ENCODE peak calls at places on chromosomes 6 and 20, in four cellular contexts. One of them, this sample, is unnamed. For H3K4me1 and H3K36me3, the result is how much of the 10 kb centered on the place peaks cover.

GRCh38 chr6:17700421-17701416 is 6.0 kb downstream of the NUP153 start:
- DNase-seq in ovary: no peak
- DNase-seq in heart right ventricle: no peak
- DNase-seq in lung: no peak
- DNase-seq in this sample: no peak

GRCh38 chr20:38129893-38130609 is 35.0 kb downstream of the TGM2 start:
- DNase-seq in lung: no peak
- DNase-seq in ovary: no peak
- DNase-seq in heart right ventricle: no peak
- DNase-seq in this sample: no peak

GRCh38 chr20:2108987-2109386 is 7.4 kb downstream of the STK35 start:
- DNase-seq in lung: no peak
- DNase-seq in heart right ventricle: no peak
- DNase-seq in ovary: no peak
- DNase-seq in this sample: peak

GRCh38 chr6:138945354-138945753 is 42.7 kb downstream of the REPS1 start:
- DNase-seq in heart right ventricle: no peak
- DNase-seq in lung: no peak
- DNase-seq in ovary: no peak
- DNase-seq in this sample: no peak

GRCh38 chr6:106128981-106129761 is 43.0 kb downstream of the PRDM1 start:
- DNase-seq in lung: no peak
- DNase-seq in heart right ventricle: no peak
- DNase-seq in ovary: no peak
- DNase-seq in this sample: peak

GRCh38 chr6:27753668-27754407 is 158.4 kb downstream of the OR2B2 start:
- DNase-seq in lung: peak
- DNase-seq in heart right ventricle: peak
- DNase-seq in ovary: peak
- DNase-seq in this sample: peak

GRCh38 chr20:41018153-41018552 is 10.5 kb upstream of the TOP1 start:
- DNase-seq in heart right ventricle: no peak
- DNase-seq in lung: no peak
- DNase-seq in ovary: no peak
- DNase-seq in this sample: no peak

GRCh38 chr20:32986331-32986966 is 17.8 kb downstream of the SUN5 start:
- DNase-seq in heart right ventricle: no peak
- DNase-seq in lung: no peak
- DNase-seq in ovary: no peak
- DNase-seq in this sample: no peak

GRCh38 chr6:21666788-21667681 is 73.5 kb downstream of the SOX4 start:
- DNase-seq in heart right ventricle: peak
- DNase-seq in lung: no peak
- DNase-seq in ovary: peak
- DNase-seq in this sample: no peak

GRCh38 chr6:38522322-38522721 is 117.4 kb downstream of the BTBD9 start:
- DNase-seq in heart right ventricle: peak
- DNase-seq in ovary: no peak
- DNase-seq in lung: no peak
- DNase-seq in this sample: no peak

GRCh38 chr6:72826744-72827438 is 205.0 kb downstream of the KCNQ5 start:
- DNase-seq in ovary: no peak
- DNase-seq in heart right ventricle: no peak
- DNase-seq in lung: no peak
- DNase-seq in this sample: no peak

GRCh38 chr20:61024390-61024789 is 227.7 kb upstream of the CDH4 start:
- DNase-seq in lung: no peak
- DNase-seq in ovary: no peak
- DNase-seq in heart right ventricle: no peak
- DNase-seq in this sample: no peak

GRCh38 chr6:143696327-143697000 is 18.7 kb downstream of the PHACTR2 start:
- DNase-seq in heart right ventricle: no peak
- DNase-seq in lung: no peak
- DNase-seq in ovary: no peak
- DNase-seq in this sample: peak

GRCh38 chr6:143698759-143699750 is 21.3 kb downstream of the PHACTR2 start:
- DNase-seq in lung: no peak
- DNase-seq in heart right ventricle: no peak
- DNase-seq in ovary: no peak
- DNase-seq in this sample: no peak

GRCh38 chr6:143697401-143697800 is 19.6 kb downstream of the PHACTR2 start:
- DNase-seq in heart right ventricle: no peak
- DNase-seq in lung: no peak
- DNase-seq in ovary: no peak
- DNase-seq in this sample: no peak

GRCh38 chr6:143700684-143701342 is 23.0 kb downstream of the PHACTR2 start:
- DNase-seq in lung: no peak
- DNase-seq in heart right ventricle: peak
- DNase-seq in ovary: no peak
- DNase-seq in this sample: no peak

GRCh38 chr6:143698329-143698728 is 20.6 kb downstream of the PHACTR2 start:
- DNase-seq in heart right ventricle: no peak
- DNase-seq in lung: no peak
- DNase-seq in ovary: no peak
- DNase-seq in this sample: no peak
- H3K4me1 ChIP-seq in heart right ventricle: half or more
- H3K4me1 ChIP-seq in lung: under half
- H3K4me1 ChIP-seq in ovary: under half
- H3K4me1 ChIP-seq in this sample: under half

DNA sequence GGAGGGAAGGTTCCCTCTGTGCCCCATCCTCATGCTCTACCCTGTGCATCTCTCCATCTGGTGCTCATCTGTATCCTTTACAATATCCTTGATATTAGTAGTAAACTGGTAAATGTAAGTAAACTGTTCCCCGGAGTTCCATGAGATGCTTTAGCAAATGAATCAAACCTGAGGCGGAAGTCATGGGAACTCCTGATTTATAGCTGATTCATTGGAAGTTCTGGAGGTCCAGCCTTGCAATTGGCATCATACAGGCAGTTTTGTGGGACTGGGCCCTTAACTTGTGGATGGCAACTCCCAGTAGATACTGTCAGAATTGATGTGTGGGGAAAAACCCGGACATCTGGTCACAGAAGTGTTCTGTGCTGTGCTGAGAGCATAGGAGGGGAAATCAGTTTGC is 11.2 kb upstream of the SLC22A2 start:
- DNase-seq in ovary: no peak
- DNase-seq in heart right ventricle: no peak
- DNase-seq in lung: no peak
- DNase-seq in this sample: no peak
- H3K27ac ChIP-seq in ovary: no peak
- H3K27ac ChIP-seq in heart right ventricle: no peak
- H3K27ac ChIP-seq in lung: no peak
- H3K27ac ChIP-seq in this sample: no peak

DNA sequence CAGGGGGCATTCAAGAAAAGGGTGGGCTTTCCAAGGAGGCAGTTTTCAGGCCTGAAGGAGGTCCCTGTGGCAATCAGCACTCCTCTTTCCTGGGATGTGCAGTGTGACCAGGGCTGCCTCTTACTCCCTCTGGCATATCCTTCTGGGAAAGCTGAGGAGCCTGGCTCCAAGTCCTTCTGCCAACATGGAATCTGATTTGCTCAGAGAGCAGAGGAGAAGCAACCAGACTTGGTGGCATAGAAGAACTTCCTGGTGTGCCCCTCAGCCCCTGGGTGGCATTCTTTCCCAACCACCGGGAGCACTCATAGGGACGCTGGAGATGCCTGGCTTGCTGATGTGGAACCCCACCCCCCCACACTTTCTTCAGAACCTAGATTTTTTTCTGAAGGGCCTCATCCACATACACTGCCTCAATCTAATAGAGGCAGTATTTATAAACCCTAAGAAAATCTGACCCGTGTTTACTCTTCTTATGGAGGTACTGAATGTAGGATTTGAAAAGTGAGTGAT is 107.6 kb upstream of the TRAF3IP2 start:
- DNase-seq in heart right ventricle: no peak
- DNase-seq in lung: no peak
- DNase-seq in ovary: no peak
- DNase-seq in this sample: no peak
- H3K36me3 ChIP-seq in heart right ventricle: half or more
- H3K36me3 ChIP-seq in lung: under half
- H3K36me3 ChIP-seq in ovary: under half
- H3K36me3 ChIP-seq in this sample: under half

DNA sequence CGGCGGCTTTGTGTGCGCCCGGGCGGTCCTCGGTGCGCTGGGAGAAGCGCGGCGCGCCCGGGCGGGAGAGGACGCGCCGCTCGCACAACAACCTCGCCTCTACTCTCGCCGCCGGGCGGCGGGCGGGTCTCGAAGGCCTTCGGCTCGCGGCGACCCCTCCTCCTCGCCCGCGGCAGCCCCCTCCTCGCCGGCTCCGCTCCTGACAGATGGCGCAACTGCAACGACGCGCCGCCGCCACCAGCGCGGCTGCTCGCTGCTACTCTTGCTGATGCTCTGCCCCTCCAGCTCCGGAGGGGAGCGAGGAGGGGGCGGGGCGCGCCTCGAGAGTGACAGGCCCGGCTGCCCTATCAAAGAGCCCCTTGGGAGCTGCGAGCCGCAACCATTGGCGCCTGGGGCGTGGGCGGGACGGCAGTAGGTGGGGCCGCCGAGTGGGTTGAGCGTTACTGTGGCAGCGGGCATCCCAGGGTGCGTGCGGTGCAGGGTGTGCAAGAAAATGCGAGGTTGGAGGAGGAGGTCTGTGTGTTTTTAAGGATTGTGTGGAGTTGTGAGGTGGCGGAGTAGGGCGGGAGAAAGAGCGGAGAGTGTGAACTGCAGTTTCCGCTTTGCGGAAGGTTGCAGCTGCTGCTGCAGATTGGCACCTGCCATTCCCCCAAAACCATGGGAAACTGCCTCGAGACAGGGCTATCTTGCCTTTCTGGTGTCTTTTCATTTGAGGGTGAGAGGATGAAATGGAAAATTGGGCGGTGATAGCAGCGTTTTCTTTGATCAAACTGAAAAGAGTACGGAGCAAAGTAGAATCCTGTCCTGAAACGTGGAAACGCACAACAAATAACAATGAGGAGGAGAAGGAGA is at the start of gene FYN:
- DNase-seq in heart right ventricle: peak
- DNase-seq in ovary: peak
- DNase-seq in lung: peak
- DNase-seq in this sample: peak
- H3K4me1 ChIP-seq in heart right ventricle: under half
- H3K4me1 ChIP-seq in ovary: under half
- H3K4me1 ChIP-seq in lung: under half
- H3K4me1 ChIP-seq in this sample: under half

GRCh38 chr20:34701405-34702085 is 2.6 kb upstream of the TP53INP2 start:
- DNase-seq in heart right ventricle: no peak
- DNase-seq in lung: no peak
- DNase-seq in ovary: no peak
- DNase-seq in this sample: no peak

GRCh38 chr20:34704177-34705007 is at the start of gene TP53INP2:
- DNase-seq in ovary: peak
- DNase-seq in lung: peak
- DNase-seq in heart right ventricle: peak
- DNase-seq in this sample: peak

GRCh38 chr20:34705008-34705382 is 851 bp downstream of the TP53INP2 start:
- DNase-seq in ovary: no peak
- DNase-seq in lung: no peak
- DNase-seq in heart right ventricle: no peak
- DNase-seq in this sample: no peak

GRCh38 chr20:34703573-34704176 is 469 bp upstream of the TP53INP2 start:
- DNase-seq in heart right ventricle: peak
- DNase-seq in ovary: peak
- DNase-seq in lung: no peak
- DNase-seq in this sample: no peak

DNA sequence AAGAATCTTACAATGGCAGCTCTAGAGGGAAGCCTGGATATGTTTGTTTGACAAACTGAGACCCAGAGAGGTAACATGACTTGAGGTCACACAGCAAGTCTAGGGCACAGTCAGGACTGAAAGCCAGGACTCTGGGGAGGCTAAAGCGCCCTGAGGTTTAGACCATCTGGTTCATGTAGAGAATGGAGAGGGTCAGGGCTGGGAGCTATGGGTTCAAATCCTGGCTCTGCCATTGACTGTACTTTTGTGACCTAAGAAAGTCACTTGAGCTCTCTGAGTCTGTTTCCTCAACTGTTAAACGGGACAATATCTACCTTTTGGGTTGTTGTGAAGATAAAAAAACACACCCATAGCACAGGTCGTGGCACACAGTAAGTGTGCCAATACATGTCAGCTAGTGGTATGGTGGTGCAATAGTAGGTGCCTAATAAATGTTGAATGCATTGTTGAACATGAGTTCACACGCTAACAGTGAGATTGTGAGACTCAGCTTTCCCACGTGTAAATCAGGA is 1.0 kb upstream of the TP53INP2 start:
- DNase-seq in lung: no peak
- DNase-seq in heart right ventricle: no peak
- DNase-seq in ovary: no peak
- DNase-seq in this sample: no peak
- H3K27ac ChIP-seq in lung: no peak
- H3K27ac ChIP-seq in heart right ventricle: no peak
- H3K27ac ChIP-seq in ovary: no peak
- H3K27ac ChIP-seq in this sample: no peak

DNA sequence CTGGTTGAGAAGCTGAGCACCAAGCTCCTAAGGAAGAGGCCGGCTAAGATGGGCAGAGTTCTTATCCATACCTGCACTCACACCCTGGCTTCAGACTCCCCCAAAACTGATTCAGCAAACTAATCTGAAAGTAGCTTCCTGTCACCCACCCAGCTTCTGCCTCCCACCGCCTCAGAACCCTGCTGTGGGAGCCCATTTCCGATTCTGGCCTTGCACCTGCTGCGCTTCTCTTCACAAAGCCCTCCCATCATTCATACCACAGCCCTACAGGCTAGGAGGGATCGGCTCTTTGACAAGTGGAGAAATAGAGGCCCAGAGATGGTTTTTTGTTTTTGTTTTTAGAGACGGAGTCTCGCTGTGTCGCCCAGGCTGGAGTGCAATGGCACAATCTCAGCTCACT is 28.7 kb downstream of the HM13 start:
- DNase-seq in ovary: no peak
- DNase-seq in heart right ventricle: no peak
- DNase-seq in lung: no peak
- DNase-seq in this sample: no peak
- H3K36me3 ChIP-seq in ovary: under half
- H3K36me3 ChIP-seq in heart right ventricle: half or more
- H3K36me3 ChIP-seq in lung: under half
- H3K36me3 ChIP-seq in this sample: half or more

DNA sequence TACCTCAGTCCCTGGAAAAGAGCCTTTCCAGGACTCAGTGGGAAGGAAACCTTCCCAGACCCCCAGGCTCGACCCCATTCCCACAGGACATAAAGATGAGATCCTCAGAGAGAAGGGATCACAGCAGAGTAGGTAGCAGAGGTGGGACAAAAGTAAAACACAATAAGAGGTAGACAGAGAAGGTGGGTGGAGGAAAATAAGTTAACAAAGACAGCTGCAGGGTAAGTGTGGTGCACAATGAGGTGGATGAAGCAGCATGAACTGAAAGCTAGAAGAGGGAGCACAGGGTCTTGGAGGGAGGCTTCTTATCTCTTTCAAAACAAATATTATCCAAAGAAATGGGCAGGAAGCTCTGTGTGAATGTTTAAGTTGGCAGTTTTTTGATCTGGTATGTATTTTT is 13.9 kb upstream of the MAP7 start:
- DNase-seq in ovary: no peak
- DNase-seq in lung: no peak
- DNase-seq in heart right ventricle: no peak
- DNase-seq in this sample: no peak
- H3K4me1 ChIP-seq in ovary: under half
- H3K4me1 ChIP-seq in lung: under half
- H3K4me1 ChIP-seq in heart right ventricle: under half
- H3K4me1 ChIP-seq in this sample: under half

GRCh38 chr6:42366011-42366705 is 85.6 kb downstream of the TRERF1 start:
- DNase-seq in lung: no peak
- DNase-seq in heart right ventricle: no peak
- DNase-seq in ovary: no peak
- DNase-seq in this sample: no peak
- H3K27ac ChIP-seq in lung: peak
- H3K27ac ChIP-seq in heart right ventricle: no peak
- H3K27ac ChIP-seq in ovary: no peak
- H3K27ac ChIP-seq in this sample: peak

This sample was measured in SJSA1.